ENCODE peak calls at places on chromosomes 7 and 10, in four cellular contexts. One of them, this sample, is unnamed.

GRCh38 chr10:19788075-19788686 is 28.1 kb upstream of the PLXDC2 start:
- DNase-seq in foreskin fibroblast: peak
- DNase-seq in CD8-positive, alpha-beta memory T cell: no peak
- DNase-seq in PC-9: no peak
- DNase-seq in this sample: no peak

GRCh38 chr10:122140941-122141623 is 130.0 kb upstream of the BTBD16 start:
- DNase-seq in foreskin fibroblast: peak
- DNase-seq in PC-9: peak
- DNase-seq in CD8-positive, alpha-beta memory T cell: no peak
- DNase-seq in this sample: peak

GRCh38 chr7:21221130-21221529 is 206.8 kb upstream of the SP4 start:
- DNase-seq in CD8-positive, alpha-beta memory T cell: no peak
- DNase-seq in PC-9: no peak
- DNase-seq in foreskin fibroblast: no peak
- DNase-seq in this sample: no peak

GRCh38 chr7:33753881-33754525 is 151.3 kb upstream of the BMPER start:
- DNase-seq in CD8-positive, alpha-beta memory T cell: no peak
- DNase-seq in PC-9: no peak
- DNase-seq in foreskin fibroblast: no peak
- DNase-seq in this sample: no peak

GRCh38 chr7:35353481-35353880 is 99.6 kb upstream of the TBX20 start:
- DNase-seq in CD8-positive, alpha-beta memory T cell: no peak
- DNase-seq in foreskin fibroblast: no peak
- DNase-seq in PC-9: no peak
- DNase-seq in this sample: no peak

GRCh38 chr10:11598749-11599396 is 12.6 kb downstream of the USP6NL start:
- DNase-seq in CD8-positive, alpha-beta memory T cell: no peak
- DNase-seq in foreskin fibroblast: no peak
- DNase-seq in PC-9: no peak
- DNase-seq in this sample: no peak

GRCh38 chr7:155815332-155816191 is 3.3 kb upstream of the SHH start:
- DNase-seq in PC-9: peak
- DNase-seq in CD8-positive, alpha-beta memory T cell: peak
- DNase-seq in foreskin fibroblast: peak
- DNase-seq in this sample: peak

GRCh38 chr10:22619111-22619510 is 95.3 kb downstream of the PIP4K2A start:
- DNase-seq in CD8-positive, alpha-beta memory T cell: no peak
- DNase-seq in foreskin fibroblast: peak
- DNase-seq in PC-9: no peak
- DNase-seq in this sample: no peak

GRCh38 chr7:4883352-4884144 is at the start of gene RADIL:
- DNase-seq in CD8-positive, alpha-beta memory T cell: peak
- DNase-seq in foreskin fibroblast: peak
- DNase-seq in PC-9: no peak
- DNase-seq in this sample: peak
- H3K4me3 ChIP-seq in CD8-positive, alpha-beta memory T cell: no peak
- H3K4me3 ChIP-seq in foreskin fibroblast: peak
- H3K4me3 ChIP-seq in PC-9: no peak
- H3K4me3 ChIP-seq in this sample: no peak

DNA sequence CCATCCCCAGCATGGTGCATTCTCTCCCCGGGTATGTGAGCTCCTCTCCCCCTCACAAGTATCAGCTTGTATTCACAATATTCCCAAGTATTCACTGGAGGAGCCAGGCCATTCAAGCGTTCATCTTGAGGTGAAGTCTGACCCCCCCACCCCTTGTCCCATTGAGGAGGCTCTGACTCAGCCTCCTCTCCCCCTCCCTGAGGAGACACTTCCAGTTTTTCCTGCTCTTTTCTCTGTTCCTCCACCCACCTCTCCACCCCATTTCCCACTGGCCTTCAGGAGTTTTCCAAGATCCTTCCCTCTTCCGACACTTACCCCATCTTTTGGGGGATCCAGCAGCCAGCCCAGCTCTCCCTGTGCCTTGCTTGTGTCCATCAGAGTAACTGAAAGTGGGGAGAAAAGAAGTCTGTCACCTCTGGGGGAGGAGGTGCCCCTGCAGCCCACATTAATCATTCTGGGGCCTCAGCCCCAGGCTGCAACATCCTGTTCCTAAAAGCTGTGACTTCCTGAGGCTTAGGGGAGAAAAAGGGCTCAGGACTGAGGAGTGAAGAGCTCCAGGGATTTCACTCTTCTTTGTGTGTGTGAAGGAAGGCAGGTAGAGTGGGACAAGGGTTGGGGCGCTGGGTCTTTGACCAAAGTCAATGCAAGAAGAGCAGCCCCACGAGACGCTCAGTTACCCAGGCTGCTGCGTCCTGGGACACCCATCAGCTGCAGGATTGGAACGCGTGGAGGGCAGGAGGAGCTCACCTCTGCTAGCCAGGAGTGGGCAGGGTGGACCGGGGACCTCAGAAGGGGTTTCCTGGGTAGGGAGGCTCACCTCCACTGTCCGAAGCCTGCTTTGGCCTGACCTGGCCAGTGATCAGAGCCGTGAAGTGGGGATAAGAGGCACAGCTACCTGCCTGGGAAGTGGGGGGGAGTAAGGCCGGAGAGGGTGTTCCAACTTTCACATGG is 1.1 kb downstream of the EPHA1 start:
- DNase-seq in PC-9: peak
- DNase-seq in foreskin fibroblast: peak
- DNase-seq in CD8-positive, alpha-beta memory T cell: peak
- DNase-seq in this sample: no peak
- H3K4me3 ChIP-seq in PC-9: peak
- H3K4me3 ChIP-seq in foreskin fibroblast: no peak
- H3K4me3 ChIP-seq in CD8-positive, alpha-beta memory T cell: peak
- H3K4me3 ChIP-seq in this sample: peak

GRCh38 chr10:118046491-118047362 is at the start of gene RAB11FIP2:
- DNase-seq in PC-9: peak
- DNase-seq in CD8-positive, alpha-beta memory T cell: peak
- DNase-seq in foreskin fibroblast: peak
- DNase-seq in this sample: peak

GRCh38 chr10:118045842-118046490 is 775 bp downstream of the RAB11FIP2 start:
- DNase-seq in PC-9: peak
- DNase-seq in CD8-positive, alpha-beta memory T cell: peak
- DNase-seq in foreskin fibroblast: peak
- DNase-seq in this sample: peak

GRCh38 chr10:118042827-118043242 is 3.9 kb downstream of the RAB11FIP2 start:
- DNase-seq in PC-9: no peak
- DNase-seq in foreskin fibroblast: peak
- DNase-seq in CD8-positive, alpha-beta memory T cell: no peak
- DNase-seq in this sample: no peak

GRCh38 chr10:118047363-118047719 is 600 bp upstream of the RAB11FIP2 start:
- DNase-seq in PC-9: no peak
- DNase-seq in foreskin fibroblast: no peak
- DNase-seq in CD8-positive, alpha-beta memory T cell: peak
- DNase-seq in this sample: no peak

GRCh38 chr10:118045154-118045841 is 1.4 kb downstream of the RAB11FIP2 start:
- DNase-seq in foreskin fibroblast: peak
- DNase-seq in PC-9: no peak
- DNase-seq in CD8-positive, alpha-beta memory T cell: no peak
- DNase-seq in this sample: no peak
- H3K4me3 ChIP-seq in foreskin fibroblast: peak
- H3K4me3 ChIP-seq in PC-9: peak
- H3K4me3 ChIP-seq in CD8-positive, alpha-beta memory T cell: peak
- H3K4me3 ChIP-seq in this sample: peak

DNA sequence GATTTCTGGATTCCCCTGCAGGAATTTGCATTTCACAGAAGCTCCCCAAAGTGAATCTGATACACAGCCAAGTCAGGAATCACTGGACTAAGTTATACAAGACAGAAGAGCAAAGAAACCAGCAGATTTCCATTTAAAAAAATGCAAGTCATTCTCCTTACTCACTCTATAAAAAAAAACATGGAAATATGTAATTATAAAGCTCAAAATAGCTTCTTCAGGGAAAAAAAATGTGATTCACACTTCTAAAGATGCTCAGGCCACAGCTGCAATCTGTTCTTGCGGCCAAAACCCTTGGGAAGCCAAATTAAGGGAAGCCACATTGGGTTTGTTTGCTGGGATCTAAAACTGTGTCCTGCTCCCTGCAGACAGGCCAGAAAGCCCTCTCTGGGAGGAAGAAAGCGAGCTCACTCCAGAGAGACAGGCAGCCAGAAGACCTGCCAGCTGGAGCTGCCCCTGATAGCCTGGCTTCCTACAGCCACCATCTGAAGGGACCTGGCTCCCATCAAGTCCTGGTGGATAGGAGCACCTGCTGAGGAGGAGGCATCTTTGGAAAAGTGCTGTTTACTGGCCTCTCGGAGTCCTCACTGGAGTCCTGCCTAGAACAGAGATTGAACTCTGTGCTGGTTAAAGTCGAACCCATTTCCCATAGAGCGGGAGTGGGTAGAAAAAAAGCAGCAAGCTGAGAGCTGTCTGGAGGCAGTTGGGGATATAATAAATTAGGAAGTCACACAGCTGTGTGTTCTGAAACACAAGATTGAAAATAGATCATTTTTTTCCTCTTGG is 359.2 kb upstream of the AOAH start:
- DNase-seq in foreskin fibroblast: peak
- DNase-seq in CD8-positive, alpha-beta memory T cell: no peak
- DNase-seq in PC-9: no peak
- DNase-seq in this sample: no peak
- H3K4me3 ChIP-seq in foreskin fibroblast: no peak
- H3K4me3 ChIP-seq in CD8-positive, alpha-beta memory T cell: no peak
- H3K4me3 ChIP-seq in PC-9: no peak
- H3K4me3 ChIP-seq in this sample: no peak

GRCh38 chr10:29725133-29725720 is 90.5 kb upstream of the SVIL start:
- DNase-seq in PC-9: peak
- DNase-seq in foreskin fibroblast: peak
- DNase-seq in CD8-positive, alpha-beta memory T cell: no peak
- DNase-seq in this sample: peak
- H3K4me3 ChIP-seq in PC-9: no peak
- H3K4me3 ChIP-seq in foreskin fibroblast: no peak
- H3K4me3 ChIP-seq in CD8-positive, alpha-beta memory T cell: no peak
- H3K4me3 ChIP-seq in this sample: no peak

DNA sequence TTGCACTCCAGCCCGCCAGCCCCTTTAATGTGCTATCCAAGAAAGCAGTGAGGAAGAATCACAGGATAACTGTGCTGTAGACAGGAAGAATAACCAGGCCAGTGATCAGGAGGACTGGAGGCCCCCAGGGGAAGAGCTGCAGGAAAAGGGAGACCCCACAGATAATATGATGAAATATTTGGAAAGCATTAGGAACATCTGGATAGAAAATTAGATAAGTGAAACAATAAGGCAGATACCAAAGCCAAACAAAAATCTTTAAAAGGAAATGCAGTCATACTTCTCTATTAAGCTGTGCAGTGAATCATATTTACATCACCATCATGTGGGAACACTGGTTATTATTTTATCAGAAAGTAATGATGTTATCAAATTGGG is 14.3 kb upstream of the RALA start:
- DNase-seq in foreskin fibroblast: peak
- DNase-seq in PC-9: no peak
- DNase-seq in CD8-positive, alpha-beta memory T cell: no peak
- DNase-seq in this sample: no peak
- H3K4me3 ChIP-seq in foreskin fibroblast: peak
- H3K4me3 ChIP-seq in PC-9: no peak
- H3K4me3 ChIP-seq in CD8-positive, alpha-beta memory T cell: peak
- H3K4me3 ChIP-seq in this sample: no peak

DNA sequence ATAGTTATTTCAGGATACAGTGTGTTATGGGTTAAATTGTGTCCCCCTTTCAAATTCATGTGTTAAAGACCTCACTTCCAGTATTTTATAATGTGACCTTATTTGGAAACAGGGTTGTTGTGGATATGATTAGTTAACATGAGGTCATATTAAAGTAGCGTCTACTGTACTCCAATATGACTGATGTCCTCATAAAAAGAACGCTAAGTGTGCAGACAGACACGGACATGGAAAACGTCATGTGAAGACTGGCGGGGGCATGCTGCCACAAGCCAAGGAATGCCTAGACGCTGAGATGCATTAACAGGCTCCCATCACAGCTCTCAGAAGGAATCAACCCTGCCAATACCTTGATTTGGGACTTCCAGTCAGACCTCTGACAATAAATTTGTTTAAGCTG is 1.5 kb upstream of the WDR37 start:
- DNase-seq in foreskin fibroblast: no peak
- DNase-seq in CD8-positive, alpha-beta memory T cell: no peak
- DNase-seq in PC-9: no peak
- DNase-seq in this sample: no peak
- H3K4me3 ChIP-seq in foreskin fibroblast: peak
- H3K4me3 ChIP-seq in CD8-positive, alpha-beta memory T cell: peak
- H3K4me3 ChIP-seq in PC-9: peak
- H3K4me3 ChIP-seq in this sample: peak

GRCh38 chr10:94403823-94404228 is 1.5 kb downstream of the TBC1D12 start:
- DNase-seq in CD8-positive, alpha-beta memory T cell: no peak
- DNase-seq in PC-9: no peak
- DNase-seq in foreskin fibroblast: no peak
- DNase-seq in this sample: no peak
- H3K4me3 ChIP-seq in CD8-positive, alpha-beta memory T cell: peak
- H3K4me3 ChIP-seq in PC-9: peak
- H3K4me3 ChIP-seq in foreskin fibroblast: peak
- H3K4me3 ChIP-seq in this sample: peak

GRCh38 chr10:4198216-4198615 is 413.2 kb upstream of the KLF6 start:
- DNase-seq in CD8-positive, alpha-beta memory T cell: no peak
- DNase-seq in PC-9: no peak
- DNase-seq in foreskin fibroblast: no peak
- DNase-seq in this sample: no peak

GRCh38 chr10:4196948-4197390 is 412.0 kb upstream of the KLF6 start:
- DNase-seq in PC-9: no peak
- DNase-seq in CD8-positive, alpha-beta memory T cell: no peak
- DNase-seq in foreskin fibroblast: no peak
- DNase-seq in this sample: no peak

GRCh38 chr10:4195214-4195613 is 410.2 kb upstream of the KLF6 start:
- DNase-seq in foreskin fibroblast: peak
- DNase-seq in CD8-positive, alpha-beta memory T cell: no peak
- DNase-seq in PC-9: no peak
- DNase-seq in this sample: no peak

GRCh38 chr10:4199196-4199595 is 414.2 kb upstream of the KLF6 start:
- DNase-seq in PC-9: no peak
- DNase-seq in foreskin fibroblast: no peak
- DNase-seq in CD8-positive, alpha-beta memory T cell: no peak
- DNase-seq in this sample: no peak

GRCh38 chr10:4197676-4198075 is 412.7 kb upstream of the KLF6 start:
- DNase-seq in CD8-positive, alpha-beta memory T cell: no peak
- DNase-seq in PC-9: no peak
- DNase-seq in foreskin fibroblast: no peak
- DNase-seq in this sample: no peak
- H3K4me3 ChIP-seq in CD8-positive, alpha-beta memory T cell: no peak
- H3K4me3 ChIP-seq in PC-9: no peak
- H3K4me3 ChIP-seq in foreskin fibroblast: no peak
- H3K4me3 ChIP-seq in this sample: no peak

DNA sequence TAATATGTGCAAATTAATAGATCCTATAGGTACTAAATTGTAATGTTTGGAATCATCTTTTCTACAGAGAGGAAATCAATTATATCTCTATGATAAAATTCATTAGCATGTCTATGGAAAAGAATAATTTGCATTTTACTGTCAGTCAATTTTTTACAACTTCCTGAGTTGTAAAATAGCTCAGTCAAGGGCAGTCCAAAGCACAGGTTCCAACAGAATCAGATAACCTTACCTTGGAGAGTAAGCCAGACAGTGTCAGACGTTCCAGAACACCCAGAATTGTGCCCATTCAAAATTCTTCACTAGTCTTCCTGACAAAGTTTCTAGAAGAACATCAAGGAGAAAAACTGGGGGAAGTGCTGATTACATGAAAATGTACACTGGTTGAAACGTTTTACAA is 31.1 kb upstream of the IMMP2L start:
- DNase-seq in foreskin fibroblast: no peak
- DNase-seq in CD8-positive, alpha-beta memory T cell: no peak
- DNase-seq in PC-9: no peak
- DNase-seq in this sample: no peak
- H3K4me3 ChIP-seq in foreskin fibroblast: no peak
- H3K4me3 ChIP-seq in CD8-positive, alpha-beta memory T cell: no peak
- H3K4me3 ChIP-seq in PC-9: no peak
- H3K4me3 ChIP-seq in this sample: no peak

This sample was measured in Caco-2.